ENCODE peak calls at places on chromosome 18, in ten cellular contexts. One of them, this sample, is unnamed.
A peak's percentile ranks its signal among the peaks of the same experiment; 100 is the strongest.

GRCh38 chr18:48949606-48950535 is 894 bp downstream of the SMAD7 start:
- DNase-seq in cardiac fibroblast: peak; percentile 60
- DNase-seq in A549: no peak
- DNase-seq in GM12865: peak; percentile 73
- DNase-seq in activated B cell treated with CpG ODN at 0.5 μM for 24 hours: peak; percentile 42
- DNase-seq in WTC11: peak; percentile 66
- DNase-seq in IMR-90: peak; percentile 60
- DNase-seq in Caco-2: peak; percentile 48
- DNase-seq in uterus: no peak
- DNase-seq in colonic mucosa: peak; percentile 61
- DNase-seq in this sample: peak; percentile 42

GRCh38 chr18:42931501-42931900 is 184.0 kb downstream of the RIT2 start:
- DNase-seq in cardiac fibroblast: peak; percentile 93
- DNase-seq in A549: no peak
- DNase-seq in GM12865: no peak
- DNase-seq in activated B cell treated with CpG ODN at 0.5 μM for 24 hours: no peak
- DNase-seq in WTC11: no peak
- DNase-seq in IMR-90: peak; percentile 25
- DNase-seq in Caco-2: no peak
- DNase-seq in uterus: no peak
- DNase-seq in colonic mucosa: no peak
- DNase-seq in this sample: no peak

GRCh38 chr18:45839415-45840395 is 14.2 kb downstream of the SIGLEC15 start:
- DNase-seq in cardiac fibroblast: peak; percentile 87
- DNase-seq in A549: no peak
- DNase-seq in GM12865: peak; percentile 47
- DNase-seq in activated B cell treated with CpG ODN at 0.5 μM for 24 hours: no peak
- DNase-seq in WTC11: peak; percentile 56
- DNase-seq in IMR-90: peak; percentile 80
- DNase-seq in Caco-2: peak; percentile 38
- DNase-seq in uterus: no peak
- DNase-seq in colonic mucosa: no peak
- DNase-seq in this sample: no peak

GRCh38 chr18:48844271-48844670 is 106.5 kb downstream of the SMAD7 start:
- DNase-seq in cardiac fibroblast: no peak
- DNase-seq in A549: no peak
- DNase-seq in GM12865: no peak
- DNase-seq in activated B cell treated with CpG ODN at 0.5 μM for 24 hours: no peak
- DNase-seq in WTC11: no peak
- DNase-seq in IMR-90: no peak
- DNase-seq in Caco-2: no peak
- DNase-seq in uterus: no peak
- DNase-seq in colonic mucosa: no peak
- DNase-seq in this sample: no peak

GRCh38 chr18:13465476-13465875 is 246.9 kb downstream of the LDLRAD4 start:
- DNase-seq in cardiac fibroblast: no peak
- DNase-seq in A549: no peak
- DNase-seq in GM12865: no peak
- DNase-seq in activated B cell treated with CpG ODN at 0.5 μM for 24 hours: no peak
- DNase-seq in WTC11: no peak
- DNase-seq in IMR-90: no peak
- DNase-seq in Caco-2: no peak
- DNase-seq in uterus: no peak
- DNase-seq in colonic mucosa: no peak
- DNase-seq in this sample: no peak

GRCh38 chr18:76687271-76688006 is 134.9 kb upstream of the ZNF236 start:
- DNase-seq in cardiac fibroblast: no peak
- DNase-seq in A549: no peak
- DNase-seq in GM12865: no peak
- DNase-seq in activated B cell treated with CpG ODN at 0.5 μM for 24 hours: no peak
- DNase-seq in WTC11: no peak
- DNase-seq in IMR-90: peak; percentile 15
- DNase-seq in Caco-2: no peak
- DNase-seq in uterus: peak; percentile 88
- DNase-seq in colonic mucosa: no peak
- DNase-seq in this sample: no peak

GRCh38 chr18:7941533-7941932 is 374.4 kb downstream of the PTPRM start:
- DNase-seq in cardiac fibroblast: no peak
- DNase-seq in A549: no peak
- DNase-seq in GM12865: no peak
- DNase-seq in activated B cell treated with CpG ODN at 0.5 μM for 24 hours: no peak
- DNase-seq in WTC11: no peak
- DNase-seq in IMR-90: no peak
- DNase-seq in Caco-2: no peak
- DNase-seq in uterus: no peak
- DNase-seq in colonic mucosa: peak; percentile 77
- DNase-seq in this sample: no peak

GRCh38 chr18:30333310-30333709 is 709.2 kb downstream of the DSC3 start:
- DNase-seq in cardiac fibroblast: no peak
- DNase-seq in A549: no peak
- DNase-seq in GM12865: no peak
- DNase-seq in activated B cell treated with CpG ODN at 0.5 μM for 24 hours: no peak
- DNase-seq in WTC11: no peak
- DNase-seq in IMR-90: no peak
- DNase-seq in Caco-2: no peak
- DNase-seq in uterus: no peak
- DNase-seq in colonic mucosa: no peak
- DNase-seq in this sample: no peak

GRCh38 chr18:35915056-35915455 is 57.4 kb upstream of the RMP24 start:
- DNase-seq in cardiac fibroblast: no peak
- DNase-seq in A549: no peak
- DNase-seq in GM12865: no peak
- DNase-seq in activated B cell treated with CpG ODN at 0.5 μM for 24 hours: no peak
- DNase-seq in WTC11: no peak
- DNase-seq in IMR-90: no peak
- DNase-seq in Caco-2: no peak
- DNase-seq in uterus: no peak
- DNase-seq in colonic mucosa: no peak
- DNase-seq in this sample: no peak

GRCh38 chr18:35918564-35918963 is 53.9 kb upstream of the RMP24 start:
- DNase-seq in cardiac fibroblast: no peak
- DNase-seq in A549: no peak
- DNase-seq in GM12865: no peak
- DNase-seq in activated B cell treated with CpG ODN at 0.5 μM for 24 hours: no peak
- DNase-seq in WTC11: no peak
- DNase-seq in IMR-90: no peak
- DNase-seq in Caco-2: no peak
- DNase-seq in uterus: no peak
- DNase-seq in colonic mucosa: no peak
- DNase-seq in this sample: no peak

GRCh38 chr18:35920623-35921022 is 51.9 kb upstream of the RMP24 start:
- DNase-seq in cardiac fibroblast: no peak
- DNase-seq in A549: no peak
- DNase-seq in GM12865: no peak
- DNase-seq in activated B cell treated with CpG ODN at 0.5 μM for 24 hours: no peak
- DNase-seq in WTC11: no peak
- DNase-seq in IMR-90: no peak
- DNase-seq in Caco-2: no peak
- DNase-seq in uterus: no peak
- DNase-seq in colonic mucosa: no peak
- DNase-seq in this sample: no peak

GRCh38 chr18:35919179-35919578 is 53.3 kb upstream of the RMP24 start:
- DNase-seq in cardiac fibroblast: no peak
- DNase-seq in A549: no peak
- DNase-seq in GM12865: no peak
- DNase-seq in activated B cell treated with CpG ODN at 0.5 μM for 24 hours: no peak
- DNase-seq in WTC11: no peak
- DNase-seq in IMR-90: no peak
- DNase-seq in Caco-2: no peak
- DNase-seq in uterus: no peak
- DNase-seq in colonic mucosa: no peak
- DNase-seq in this sample: no peak

DNA sequence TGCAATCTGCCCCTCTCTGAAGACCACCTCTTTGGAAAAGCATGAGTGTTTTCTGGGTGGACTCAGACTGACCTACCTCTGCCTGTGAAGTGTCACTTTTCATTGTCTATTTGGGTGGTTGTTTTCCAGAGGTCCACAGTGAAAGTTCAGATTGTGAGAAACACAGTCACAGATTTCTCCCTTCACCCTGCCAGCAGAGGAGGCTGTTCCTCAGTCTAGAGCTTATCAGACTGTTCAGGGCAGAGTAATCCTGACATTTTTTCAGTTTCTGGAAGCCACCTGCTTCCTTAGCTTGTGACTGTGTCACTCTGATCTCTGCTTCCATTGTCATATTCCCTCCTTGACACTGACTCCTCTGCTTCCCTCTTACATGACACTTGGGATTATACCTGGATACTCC is 55.4 kb upstream of the RMP24 start:
- DNase-seq in cardiac fibroblast: no peak
- DNase-seq in A549: no peak
- DNase-seq in GM12865: no peak
- DNase-seq in activated B cell treated with CpG ODN at 0.5 μM for 24 hours: no peak
- DNase-seq in WTC11: no peak
- DNase-seq in IMR-90: no peak
- DNase-seq in Caco-2: no peak
- DNase-seq in uterus: no peak
- DNase-seq in colonic mucosa: no peak
- DNase-seq in this sample: no peak
- TF ChIP-seq CTCF in cardiac fibroblast: no peak
- TF ChIP-seq CTCF in A549: no peak
- TF ChIP-seq CTCF in GM12865: no peak
- TF ChIP-seq CTCF in activated B cell treated with CpG ODN at 0.5 μM for 24 hours: no peak
- TF ChIP-seq CTCF in WTC11: no peak
- TF ChIP-seq CTCF in IMR-90: no peak
- TF ChIP-seq CTCF in Caco-2: peak; percentile 16
- TF ChIP-seq CTCF in uterus: no peak
- TF ChIP-seq CTCF in colonic mucosa: no peak
- TF ChIP-seq CTCF in this sample: no peak

GRCh38 chr18:80158365-80158764 is 49.3 kb downstream of the ADNP2 start:
- DNase-seq in cardiac fibroblast: no peak
- DNase-seq in A549: no peak
- DNase-seq in GM12865: no peak
- DNase-seq in activated B cell treated with CpG ODN at 0.5 μM for 24 hours: no peak
- DNase-seq in WTC11: no peak
- DNase-seq in IMR-90: no peak
- DNase-seq in Caco-2: no peak
- DNase-seq in uterus: no peak
- DNase-seq in colonic mucosa: no peak
- DNase-seq in this sample: no peak

GRCh38 chr18:80163183-80163582 is 54.1 kb downstream of the ADNP2 start:
- DNase-seq in cardiac fibroblast: no peak
- DNase-seq in A549: no peak
- DNase-seq in GM12865: no peak
- DNase-seq in activated B cell treated with CpG ODN at 0.5 μM for 24 hours: no peak
- DNase-seq in WTC11: no peak
- DNase-seq in IMR-90: no peak
- DNase-seq in Caco-2: no peak
- DNase-seq in uterus: no peak
- DNase-seq in colonic mucosa: no peak
- DNase-seq in this sample: no peak

GRCh38 chr18:80161781-80162417 is 52.8 kb downstream of the ADNP2 start:
- DNase-seq in cardiac fibroblast: no peak
- DNase-seq in A549: no peak
- DNase-seq in GM12865: no peak
- DNase-seq in activated B cell treated with CpG ODN at 0.5 μM for 24 hours: no peak
- DNase-seq in WTC11: no peak
- DNase-seq in IMR-90: no peak
- DNase-seq in Caco-2: no peak
- DNase-seq in uterus: no peak
- DNase-seq in colonic mucosa: no peak
- DNase-seq in this sample: no peak

GRCh38 chr18:80157708-80158343 is 48.8 kb downstream of the ADNP2 start:
- DNase-seq in cardiac fibroblast: peak; percentile 82
- DNase-seq in A549: peak; percentile 21
- DNase-seq in GM12865: peak; percentile 82
- DNase-seq in activated B cell treated with CpG ODN at 0.5 μM for 24 hours: peak; percentile 54
- DNase-seq in WTC11: peak; percentile 79
- DNase-seq in IMR-90: peak; percentile 74
- DNase-seq in Caco-2: peak; percentile 62
- DNase-seq in uterus: peak; percentile 80
- DNase-seq in colonic mucosa: peak; percentile 82
- DNase-seq in this sample: peak; percentile 61

DNA sequence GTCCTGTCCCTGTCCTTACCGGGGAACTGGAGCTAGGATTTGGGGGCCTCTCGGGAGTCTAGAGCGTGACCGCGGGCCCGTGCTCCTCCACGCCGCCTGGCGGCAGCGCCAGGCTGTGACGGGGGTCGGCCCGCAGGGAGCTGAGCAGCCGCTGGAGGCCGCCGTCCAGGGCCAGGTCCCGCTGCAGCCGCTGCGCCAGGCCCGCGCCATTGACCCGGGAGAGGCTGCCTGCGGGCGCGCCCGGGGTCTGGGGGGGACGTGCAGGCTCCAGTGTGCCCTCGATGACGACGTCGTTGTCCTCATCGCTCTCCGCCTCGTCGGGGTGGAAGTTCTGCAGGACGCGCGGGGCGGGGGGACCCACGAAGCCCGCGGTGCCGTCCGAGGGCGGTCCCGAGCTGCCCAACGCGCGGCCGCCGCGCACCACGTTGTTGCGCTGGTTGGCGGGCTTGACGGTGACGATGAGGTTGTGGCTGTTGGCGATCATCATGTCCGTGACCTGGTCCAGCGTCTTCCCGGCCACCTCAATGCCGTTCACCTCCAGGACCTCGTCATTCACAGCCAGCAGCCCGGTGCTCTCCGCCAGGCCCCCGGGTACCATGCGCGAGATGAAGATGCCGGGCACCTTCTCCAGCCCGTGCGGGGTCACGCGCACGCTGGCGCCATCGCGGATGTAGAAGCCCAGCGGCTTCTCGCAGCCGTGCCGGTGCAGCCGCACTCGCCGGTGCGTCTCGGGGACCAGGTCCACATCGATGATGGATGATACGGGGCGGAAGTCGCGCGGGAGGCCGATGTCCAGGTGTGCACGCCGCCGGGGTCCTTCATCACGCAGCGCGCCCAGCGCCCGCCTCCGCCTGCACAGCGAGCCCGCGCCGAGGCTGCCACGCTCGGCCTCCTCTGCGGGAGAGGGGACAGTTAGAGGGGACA is 50.9 kb downstream of the ADNP2 start:
- DNase-seq in cardiac fibroblast: peak; percentile 46
- DNase-seq in A549: no peak
- DNase-seq in GM12865: peak; percentile 51
- DNase-seq in activated B cell treated with CpG ODN at 0.5 μM for 24 hours: no peak
- DNase-seq in WTC11: peak; percentile 43
- DNase-seq in IMR-90: no peak
- DNase-seq in Caco-2: no peak
- DNase-seq in uterus: no peak
- DNase-seq in colonic mucosa: no peak
- DNase-seq in this sample: no peak
- TF ChIP-seq CTCF in cardiac fibroblast: peak; percentile 38
- TF ChIP-seq CTCF in A549: no peak
- TF ChIP-seq CTCF in GM12865: peak; percentile 74
- TF ChIP-seq CTCF in activated B cell treated with CpG ODN at 0.5 μM for 24 hours: no peak
- TF ChIP-seq CTCF in WTC11: peak; percentile 30
- TF ChIP-seq CTCF in IMR-90: peak; percentile 31
- TF ChIP-seq CTCF in Caco-2: no peak
- TF ChIP-seq CTCF in uterus: peak; percentile 46
- TF ChIP-seq CTCF in colonic mucosa: no peak
- TF ChIP-seq CTCF in this sample: peak; percentile 53

GRCh38 chr18:62612246-62612645 is 89.4 kb downstream of the ZCCHC2 start:
- DNase-seq in cardiac fibroblast: no peak
- DNase-seq in A549: no peak
- DNase-seq in GM12865: no peak
- DNase-seq in activated B cell treated with CpG ODN at 0.5 μM for 24 hours: no peak
- DNase-seq in WTC11: no peak
- DNase-seq in IMR-90: no peak
- DNase-seq in Caco-2: no peak
- DNase-seq in uterus: no peak
- DNase-seq in colonic mucosa: no peak
- DNase-seq in this sample: no peak
- TF ChIP-seq CTCF in cardiac fibroblast: no peak
- TF ChIP-seq CTCF in A549: no peak
- TF ChIP-seq CTCF in GM12865: no peak
- TF ChIP-seq CTCF in activated B cell treated with CpG ODN at 0.5 μM for 24 hours: no peak
- TF ChIP-seq CTCF in WTC11: no peak
- TF ChIP-seq CTCF in IMR-90: no peak
- TF ChIP-seq CTCF in Caco-2: no peak
- TF ChIP-seq CTCF in uterus: no peak
- TF ChIP-seq CTCF in colonic mucosa: no peak
- TF ChIP-seq CTCF in this sample: no peak

GRCh38 chr18:4233468-4233867 is 221.6 kb downstream of the DLGAP1 start:
- DNase-seq in cardiac fibroblast: no peak
- DNase-seq in A549: no peak
- DNase-seq in GM12865: no peak
- DNase-seq in activated B cell treated with CpG ODN at 0.5 μM for 24 hours: no peak
- DNase-seq in WTC11: no peak
- DNase-seq in IMR-90: no peak
- DNase-seq in Caco-2: no peak
- DNase-seq in uterus: no peak
- DNase-seq in colonic mucosa: no peak
- DNase-seq in this sample: no peak

GRCh38 chr18:4232656-4233055 is 222.5 kb downstream of the DLGAP1 start:
- DNase-seq in cardiac fibroblast: no peak
- DNase-seq in A549: no peak
- DNase-seq in GM12865: peak; percentile 67
- DNase-seq in activated B cell treated with CpG ODN at 0.5 μM for 24 hours: no peak
- DNase-seq in WTC11: no peak
- DNase-seq in IMR-90: no peak
- DNase-seq in Caco-2: no peak
- DNase-seq in uterus: no peak
- DNase-seq in colonic mucosa: no peak
- DNase-seq in this sample: no peak

DNA sequence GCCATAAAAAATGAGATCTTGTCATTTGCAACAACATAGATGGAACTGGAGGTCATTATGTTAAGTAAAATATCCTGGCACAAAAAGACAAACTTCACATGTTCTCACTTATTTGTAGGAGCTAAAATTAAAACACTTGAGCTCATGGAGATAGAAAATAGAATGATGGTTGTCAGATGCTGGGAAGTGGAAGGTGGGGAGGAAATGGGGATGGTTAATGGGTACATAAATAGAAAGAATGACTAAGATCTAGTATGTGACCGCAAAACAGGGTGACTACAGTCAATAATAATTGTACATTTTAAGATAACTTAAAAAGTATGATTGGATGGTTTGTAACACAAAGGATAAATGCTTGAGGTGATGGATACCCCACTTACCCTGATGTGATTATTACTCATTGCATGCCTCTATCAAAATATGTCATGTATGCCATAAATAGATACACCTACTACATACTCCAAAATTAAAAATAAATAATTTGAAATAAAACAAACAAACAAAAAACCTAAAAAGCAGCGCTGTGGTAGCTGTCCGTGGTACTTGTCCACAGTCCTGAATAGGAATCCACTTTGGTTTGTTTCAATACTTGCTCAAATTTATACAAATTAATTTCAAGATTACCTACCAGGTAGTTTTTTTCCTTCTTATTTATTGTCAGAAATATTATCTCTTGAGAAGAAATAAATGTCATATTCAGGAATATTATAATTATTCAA is 224.5 kb downstream of the DLGAP1 start:
- DNase-seq in cardiac fibroblast: no peak
- DNase-seq in A549: no peak
- DNase-seq in GM12865: peak; percentile 49
- DNase-seq in activated B cell treated with CpG ODN at 0.5 μM for 24 hours: no peak
- DNase-seq in WTC11: no peak
- DNase-seq in IMR-90: no peak
- DNase-seq in Caco-2: no peak
- DNase-seq in uterus: no peak
- DNase-seq in colonic mucosa: no peak
- DNase-seq in this sample: no peak
- TF ChIP-seq CTCF in cardiac fibroblast: no peak
- TF ChIP-seq CTCF in A549: no peak
- TF ChIP-seq CTCF in GM12865: no peak
- TF ChIP-seq CTCF in activated B cell treated with CpG ODN at 0.5 μM for 24 hours: no peak
- TF ChIP-seq CTCF in WTC11: no peak
- TF ChIP-seq CTCF in IMR-90: no peak
- TF ChIP-seq CTCF in Caco-2: no peak
- TF ChIP-seq CTCF in uterus: no peak
- TF ChIP-seq CTCF in colonic mucosa: no peak
- TF ChIP-seq CTCF in this sample: no peak

This sample was measured in natural killer cell.